ENCODE peak calls at places on chromosomes 2 and 18, in ten cellular contexts. A is hypothalamus, E is choroid plexus epithelial cell, N is astrocyte of the cerebellum, B is neural crest cell, J is heart left ventricle, Y is iPS-NIHi11, X is A549, I is PC-3, W is GM19239. V is an unnamed sample.

GRCh38 chr18:11857177-11857887 is 6.1 kb downstream of the CHMP1B start:
- DNase-seq in E (peak), I (peak), W (no peak), Y (peak), J (peak), B (no peak), N (peak), A (no peak), X (peak), V (peak)

GRCh38 chr2:54572636-54573531 is 116.8 kb downstream of the SPTBN1 start:
- DNase-seq in W (no peak), B (no peak), X (peak), N (no peak), J (no peak), Y (no peak), E (peak), A (no peak), I (peak), V (no peak)

GRCh38 chr18:2538844-2539243 is 32.5 kb downstream of the METTL4 start:
- DNase-seq in N (no peak), B (no peak), X (no peak), E (peak), I (no peak), W (no peak), J (no peak), Y (no peak), A (no peak), V (no peak)

GRCh38 chr18:44701227-44701626 is 20.5 kb downstream of the SETBP1 start:
- DNase-seq in B (no peak), I (no peak), A (no peak), N (no peak), E (no peak), X (no peak), Y (no peak), W (no peak), J (peak), V (no peak)

GRCh38 chr2:85765081-85765731 is 11.4 kb downstream of the ATOH8 start:
- DNase-seq in I (no peak), E (no peak), W (no peak), Y (peak), J (no peak), A (no peak), B (peak), N (no peak), X (no peak), V (no peak)

GRCh38 chr2:127355407-127356008 is 32.3 kb downstream of the MAP3K2 start:
- DNase-seq in B (no peak), N (no peak), X (peak), I (peak), Y (peak), A (no peak), J (no peak), E (peak), W (peak), V (peak)

GRCh38 chr2:165256618-165257017 is 17.4 kb downstream of the SCN2A start:
- DNase-seq in X (no peak), N (no peak), I (no peak), Y (no peak), E (no peak), J (no peak), B (no peak), A (no peak), W (no peak), V (no peak)

GRCh38 chr2:10601866-10602566 is 87.8 kb downstream of the NOL10 start:
- DNase-seq in B (no peak), N (no peak), Y (no peak), W (no peak), X (no peak), E (no peak), A (no peak), J (no peak), I (no peak), V (no peak)

GRCh38 chr2:21333249-21333648 is 209.5 kb downstream of the TDRD15 start:
- DNase-seq in J (no peak), Y (no peak), B (no peak), W (no peak), N (no peak), A (no peak), I (no peak), X (no peak), E (no peak), V (no peak)

GRCh38 chr2:205692095-205692494 is 9.8 kb downstream of the NRP2 start:
- DNase-seq in I (peak), B (no peak), W (no peak), X (no peak), N (no peak), Y (no peak), E (peak), A (no peak), J (no peak), V (no peak)

GRCh38 chr18:9741821-9742541 is 33.9 kb downstream of the RAB31 start:
- DNase-seq in A (no peak), N (no peak), E (peak), Y (peak), I (peak), X (peak), B (peak), J (no peak), W (no peak), V (no peak)

GRCh38 chr2:201183373-201183742 is 417 bp downstream of the CASP10 start:
- DNase-seq in I (no peak), J (no peak), W (no peak), X (no peak), N (no peak), A (no peak), B (no peak), Y (no peak), E (no peak), V (no peak)

V was measured in K562.